ENCODE peak calls at places on chromosomes 2 and 18, in seven cellular contexts. One of them, this sample, is unnamed.

GRCh38 chr2:152038451-152038958 is 60.3 kb downstream of the CACNB4 start:
- DNase-seq in activated T-cell treated with anti-CD3 and anti-CD28 coated beads for 1 hour: no peak
- DNase-seq in hypothalamus: no peak
- DNase-seq in CD8-positive, alpha-beta T cell: no peak
- DNase-seq in AG04449: no peak
- DNase-seq in iPS DF 19.7: no peak
- DNase-seq in cardiac fibroblast: no peak
- DNase-seq in this sample: no peak

GRCh38 chr18:73503326-73503725 is 635.5 kb upstream of the NETO1 start:
- DNase-seq in activated T-cell treated with anti-CD3 and anti-CD28 coated beads for 1 hour: no peak
- DNase-seq in hypothalamus: no peak
- DNase-seq in CD8-positive, alpha-beta T cell: no peak
- DNase-seq in AG04449: no peak
- DNase-seq in iPS DF 19.7: no peak
- DNase-seq in cardiac fibroblast: no peak
- DNase-seq in this sample: no peak

GRCh38 chr2:66595556-66595955 is 160.6 kb downstream of the MEIS1 start:
- DNase-seq in activated T-cell treated with anti-CD3 and anti-CD28 coated beads for 1 hour: no peak
- DNase-seq in hypothalamus: no peak
- DNase-seq in CD8-positive, alpha-beta T cell: no peak
- DNase-seq in AG04449: no peak
- DNase-seq in iPS DF 19.7: no peak
- DNase-seq in cardiac fibroblast: no peak
- DNase-seq in this sample: no peak

GRCh38 chr2:219049282-219049681 is 8.0 kb upstream of the CFAP65 start:
- DNase-seq in activated T-cell treated with anti-CD3 and anti-CD28 coated beads for 1 hour: no peak
- DNase-seq in hypothalamus: no peak
- DNase-seq in CD8-positive, alpha-beta T cell: no peak
- DNase-seq in AG04449: no peak
- DNase-seq in iPS DF 19.7: no peak
- DNase-seq in cardiac fibroblast: no peak
- DNase-seq in this sample: no peak

GRCh38 chr2:113767811-113768210 is 11.4 kb upstream of the SLC35F5 start:
- DNase-seq in activated T-cell treated with anti-CD3 and anti-CD28 coated beads for 1 hour: no peak
- DNase-seq in hypothalamus: no peak
- DNase-seq in CD8-positive, alpha-beta T cell: no peak
- DNase-seq in AG04449: no peak
- DNase-seq in iPS DF 19.7: no peak
- DNase-seq in cardiac fibroblast: no peak
- DNase-seq in this sample: no peak

GRCh38 chr18:25832008-25832604 is 258.3 kb downstream of the SS18 start:
- DNase-seq in activated T-cell treated with anti-CD3 and anti-CD28 coated beads for 1 hour: no peak
- DNase-seq in hypothalamus: peak; percentile 9
- DNase-seq in CD8-positive, alpha-beta T cell: no peak
- DNase-seq in AG04449: no peak
- DNase-seq in iPS DF 19.7: peak; percentile 33
- DNase-seq in cardiac fibroblast: peak; percentile 69
- DNase-seq in this sample: no peak

GRCh38 chr18:44325903-44326650 is 354.6 kb upstream of the SETBP1 start:
- DNase-seq in activated T-cell treated with anti-CD3 and anti-CD28 coated beads for 1 hour: no peak
- DNase-seq in hypothalamus: peak; percentile 3
- DNase-seq in CD8-positive, alpha-beta T cell: no peak
- DNase-seq in AG04449: peak; percentile 10
- DNase-seq in iPS DF 19.7: peak; percentile 28
- DNase-seq in cardiac fibroblast: peak; percentile 84
- DNase-seq in this sample: no peak

GRCh38 chr2:232134939-232135338 is 173.4 kb downstream of the DIS3L2 start:
- DNase-seq in activated T-cell treated with anti-CD3 and anti-CD28 coated beads for 1 hour: no peak
- DNase-seq in hypothalamus: no peak
- DNase-seq in CD8-positive, alpha-beta T cell: no peak
- DNase-seq in AG04449: no peak
- DNase-seq in iPS DF 19.7: no peak
- DNase-seq in cardiac fibroblast: no peak
- DNase-seq in this sample: no peak

GRCh38 chr2:168798888-168799410 is 3.5 kb upstream of the NOSTRIN start:
- DNase-seq in activated T-cell treated with anti-CD3 and anti-CD28 coated beads for 1 hour: no peak
- DNase-seq in hypothalamus: no peak
- DNase-seq in CD8-positive, alpha-beta T cell: no peak
- DNase-seq in AG04449: no peak
- DNase-seq in iPS DF 19.7: no peak
- DNase-seq in cardiac fibroblast: no peak
- DNase-seq in this sample: no peak

GRCh38 chr18:42915240-42915791 is 200.2 kb downstream of the RIT2 start:
- DNase-seq in activated T-cell treated with anti-CD3 and anti-CD28 coated beads for 1 hour: no peak
- DNase-seq in hypothalamus: no peak
- DNase-seq in CD8-positive, alpha-beta T cell: no peak
- DNase-seq in AG04449: no peak
- DNase-seq in iPS DF 19.7: no peak
- DNase-seq in cardiac fibroblast: no peak
- DNase-seq in this sample: no peak

GRCh38 chr2:7063789-7064188 is 146.6 kb downstream of the RNF144A start:
- DNase-seq in activated T-cell treated with anti-CD3 and anti-CD28 coated beads for 1 hour: no peak
- DNase-seq in hypothalamus: no peak
- DNase-seq in CD8-positive, alpha-beta T cell: no peak
- DNase-seq in AG04449: no peak
- DNase-seq in iPS DF 19.7: no peak
- DNase-seq in cardiac fibroblast: no peak
- DNase-seq in this sample: no peak

GRCh38 chr2:108533832-108534576 is at the start of gene LIMS1:
- DNase-seq in activated T-cell treated with anti-CD3 and anti-CD28 coated beads for 1 hour: peak; percentile 88
- DNase-seq in hypothalamus: peak; percentile 87
- DNase-seq in CD8-positive, alpha-beta T cell: peak; percentile 83
- DNase-seq in AG04449: no peak
- DNase-seq in iPS DF 19.7: no peak
- DNase-seq in cardiac fibroblast: peak; percentile 93
- DNase-seq in this sample: peak; percentile 87

GRCh38 chr2:216023055-216023648 is 9.8 kb upstream of the MREG start:
- DNase-seq in activated T-cell treated with anti-CD3 and anti-CD28 coated beads for 1 hour: peak; percentile 28
- DNase-seq in hypothalamus: no peak
- DNase-seq in CD8-positive, alpha-beta T cell: no peak
- DNase-seq in AG04449: no peak
- DNase-seq in iPS DF 19.7: no peak
- DNase-seq in cardiac fibroblast: peak; percentile 66
- DNase-seq in this sample: no peak

GRCh38 chr2:45003586-45004568 is 5.4 kb downstream of the SIX2 start:
- DNase-seq in activated T-cell treated with anti-CD3 and anti-CD28 coated beads for 1 hour: no peak
- DNase-seq in hypothalamus: no peak
- DNase-seq in CD8-positive, alpha-beta T cell: no peak
- DNase-seq in AG04449: no peak
- DNase-seq in iPS DF 19.7: no peak
- DNase-seq in cardiac fibroblast: no peak
- DNase-seq in this sample: no peak

GRCh38 chr2:167005096-167005495 is 116.8 kb downstream of the XIRP2 start:
- DNase-seq in activated T-cell treated with anti-CD3 and anti-CD28 coated beads for 1 hour: no peak
- DNase-seq in hypothalamus: no peak
- DNase-seq in CD8-positive, alpha-beta T cell: no peak
- DNase-seq in AG04449: no peak
- DNase-seq in iPS DF 19.7: no peak
- DNase-seq in cardiac fibroblast: no peak
- DNase-seq in this sample: no peak

GRCh38 chr2:8701980-8702379 is 20.1 kb downstream of the ID2 start:
- DNase-seq in activated T-cell treated with anti-CD3 and anti-CD28 coated beads for 1 hour: no peak
- DNase-seq in hypothalamus: no peak
- DNase-seq in CD8-positive, alpha-beta T cell: no peak
- DNase-seq in AG04449: no peak
- DNase-seq in iPS DF 19.7: no peak
- DNase-seq in cardiac fibroblast: no peak
- DNase-seq in this sample: no peak

GRCh38 chr18:9707381-9708056 is 582 bp upstream of the RAB31 start:
- DNase-seq in activated T-cell treated with anti-CD3 and anti-CD28 coated beads for 1 hour: no peak
- DNase-seq in hypothalamus: peak; percentile 52
- DNase-seq in CD8-positive, alpha-beta T cell: no peak
- DNase-seq in AG04449: no peak
- DNase-seq in iPS DF 19.7: no peak
- DNase-seq in cardiac fibroblast: peak; percentile 42
- DNase-seq in this sample: no peak

GRCh38 chr2:49640630-49641029 is 486.3 kb upstream of the FSHR start:
- DNase-seq in activated T-cell treated with anti-CD3 and anti-CD28 coated beads for 1 hour: no peak
- DNase-seq in hypothalamus: no peak
- DNase-seq in CD8-positive, alpha-beta T cell: no peak
- DNase-seq in AG04449: no peak
- DNase-seq in iPS DF 19.7: no peak
- DNase-seq in cardiac fibroblast: no peak
- DNase-seq in this sample: no peak

GRCh38 chr2:180033993-180034894 is 27.1 kb upstream of the CWC22 start:
- DNase-seq in activated T-cell treated with anti-CD3 and anti-CD28 coated beads for 1 hour: no peak
- DNase-seq in hypothalamus: no peak
- DNase-seq in CD8-positive, alpha-beta T cell: no peak
- DNase-seq in AG04449: no peak
- DNase-seq in iPS DF 19.7: peak; percentile 63
- DNase-seq in cardiac fibroblast: peak; percentile 81
- DNase-seq in this sample: no peak

This sample was measured in caudate nucleus.